ENCODE peak calls at places on chromosomes 16 and 17, in seven cellular contexts. X is H9, I is IMR-90, W is trophoblast cell, M is mesendoderm, O is H1, R is neuronal stem cell. H is an unnamed sample.

GRCh38 chr16:54998834-54999233 is 68.2 kb downstream of the IRX5 start:
- DNase-seq in R (no peak), W (peak; percentile 23), I (no peak), O (no peak), M (no peak), X (no peak), H (no peak)

GRCh38 chr16:30570621-30571443 is 682 bp downstream of the ZNF688 start:
- DNase-seq in I (peak; percentile 28), W (peak; percentile 20), X (peak; percentile 41), R (peak; percentile 23), O (no peak), M (peak; percentile 56), H (peak; percentile 65)

GRCh38 chr17:45320931-45321461 is 4.2 kb upstream of the MAP3K14 start:
- DNase-seq in M (peak; percentile 73), I (peak; percentile 97), R (no peak), X (no peak), O (no peak), W (peak; percentile 86), H (peak; percentile 97)

GRCh38 chr17:81492202-81492601 is 20.4 kb downstream of the ACTG1 start:
- DNase-seq in X (no peak), O (no peak), M (no peak), R (no peak), I (no peak), W (no peak), H (no peak)

GRCh38 chr16:49453001-49453400 is 79.4 kb downstream of the C16orf78 start:
- DNase-seq in M (no peak), X (no peak), O (no peak), I (no peak), R (no peak), W (no peak), H (no peak)

GRCh38 chr17:22270381-22270780 is 578.1 kb downstream of the KCNJ18 start:
- DNase-seq in O (no peak), R (no peak), M (no peak), X (no peak), W (no peak), I (no peak), H (no peak)

GRCh38 chr17:2852729-2853110 is 56.5 kb downstream of the RAP1GAP2 start:
- DNase-seq in R (no peak), I (no peak), M (peak; percentile 74), W (no peak), O (no peak), X (no peak), H (no peak)

GRCh38 chr16:80274576-80275191 is 266.1 kb upstream of the DYNLRB2 start:
- DNase-seq in X (no peak), W (no peak), O (no peak), I (peak; percentile 81), R (peak; percentile 39), M (no peak), H (no peak)

GRCh38 chr17:4665027-4665426 is 23.5 kb upstream of the ALOX15 start:
- DNase-seq in I (no peak), X (no peak), O (no peak), R (no peak), W (no peak), M (no peak), H (no peak)

GRCh38 chr16:80720759-80721470 is 83.5 kb downstream of the CDYL2 start:
- DNase-seq in M (no peak), R (no peak), O (no peak), I (no peak), W (no peak), X (no peak), H (no peak)

GRCh38 chr16:31243734-31244670 is 15.8 kb upstream of the ITGAM start:
- DNase-seq in R (no peak), X (no peak), W (peak; percentile 26), M (peak; percentile 82), O (no peak), I (no peak), H (no peak)

GRCh38 chr17:58666858-58667267 is 25.0 kb downstream of the TEX14 start:
- DNase-seq in M (no peak), X (peak; percentile 41), I (peak; percentile 79), R (no peak), W (peak; percentile 100), O (no peak), H (no peak)

GRCh38 chr16:27080870-27081269 is 14.1 kb downstream of the C16orf82 start:
- DNase-seq in M (peak; percentile 88), W (peak; percentile 14), R (no peak), X (peak; percentile 72), O (no peak), I (no peak), H (peak; percentile 7)

GRCh38 chr17:43020789-43021738 is 1.1 kb downstream of the VAT1 start:
- DNase-seq in O (no peak), R (peak; percentile 39), I (peak; percentile 50), W (peak; percentile 59), M (peak; percentile 93), X (peak; percentile 82), H (peak; percentile 91)

GRCh38 chr17:67055811-67056745 is 11.7 kb downstream of the CACNG1 start:
- DNase-seq in O (no peak), X (peak; percentile 29), I (no peak), R (no peak), W (no peak), M (no peak), H (no peak)

GRCh38 chr17:76173474-76173873 is 32.4 kb upstream of the FOXJ1 start:
- DNase-seq in X (no peak), O (no peak), M (no peak), I (no peak), W (no peak), R (no peak), H (no peak)

DNA sequence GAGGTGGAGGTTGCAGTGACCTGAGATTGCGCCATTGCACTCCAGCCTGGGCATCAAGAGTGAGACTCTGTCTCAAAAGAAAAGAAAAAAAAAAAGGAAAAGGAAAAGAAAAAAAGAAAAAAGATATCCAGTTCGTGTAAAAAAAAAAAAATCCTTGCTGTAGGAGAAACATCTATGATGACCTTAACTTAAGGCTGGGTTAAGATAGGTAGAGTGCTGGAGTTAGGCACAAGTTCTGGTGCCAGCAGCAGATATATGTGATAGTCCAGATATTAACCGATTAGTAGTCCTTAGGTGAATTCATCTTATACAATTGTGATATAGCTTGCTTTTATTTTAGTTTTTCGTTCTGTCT is 17.2 kb downstream of the PSMD11 start:
- DNase-seq in O (no peak), X (no peak), R (no peak), W (no peak), I (no peak), M (no peak), H (no peak)
- H2BK120ac ChIP-seq in O (no peak overlapping the region), X (no peak overlapping the region), R (no peak overlapping the region), W (no peak overlapping the region), I (no peak overlapping the region), M (no peak overlapping the region), H (no peak overlapping the region)

DNA sequence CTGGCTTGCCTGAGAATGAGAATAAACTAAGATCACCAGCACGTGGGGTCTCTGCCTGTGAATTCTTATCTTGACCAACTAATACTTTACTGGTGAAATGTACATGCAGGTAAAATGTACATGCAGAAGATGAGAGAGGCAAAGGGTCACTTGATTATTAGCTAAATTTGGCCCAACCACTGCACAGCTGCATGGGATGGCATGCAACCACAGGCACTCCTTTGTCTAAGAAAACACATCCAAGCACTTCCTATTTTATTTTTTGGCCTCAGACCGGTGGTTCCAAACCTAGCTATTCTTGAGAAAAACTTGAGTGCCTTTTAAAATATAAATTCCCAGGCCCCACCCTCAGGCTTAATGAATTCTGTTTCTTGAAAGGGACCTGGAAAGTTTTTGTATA is 77.9 kb downstream of the SYCE1L start:
- DNase-seq in X (no peak), R (no peak), I (no peak), W (no peak), O (no peak), M (no peak), H (no peak)
- H2BK120ac ChIP-seq in X (no peak overlapping the region), R (no peak overlapping the region), I (no peak overlapping the region), W (no peak overlapping the region), O (no peak overlapping the region), M (no peak overlapping the region), H (no peak overlapping the region)

DNA sequence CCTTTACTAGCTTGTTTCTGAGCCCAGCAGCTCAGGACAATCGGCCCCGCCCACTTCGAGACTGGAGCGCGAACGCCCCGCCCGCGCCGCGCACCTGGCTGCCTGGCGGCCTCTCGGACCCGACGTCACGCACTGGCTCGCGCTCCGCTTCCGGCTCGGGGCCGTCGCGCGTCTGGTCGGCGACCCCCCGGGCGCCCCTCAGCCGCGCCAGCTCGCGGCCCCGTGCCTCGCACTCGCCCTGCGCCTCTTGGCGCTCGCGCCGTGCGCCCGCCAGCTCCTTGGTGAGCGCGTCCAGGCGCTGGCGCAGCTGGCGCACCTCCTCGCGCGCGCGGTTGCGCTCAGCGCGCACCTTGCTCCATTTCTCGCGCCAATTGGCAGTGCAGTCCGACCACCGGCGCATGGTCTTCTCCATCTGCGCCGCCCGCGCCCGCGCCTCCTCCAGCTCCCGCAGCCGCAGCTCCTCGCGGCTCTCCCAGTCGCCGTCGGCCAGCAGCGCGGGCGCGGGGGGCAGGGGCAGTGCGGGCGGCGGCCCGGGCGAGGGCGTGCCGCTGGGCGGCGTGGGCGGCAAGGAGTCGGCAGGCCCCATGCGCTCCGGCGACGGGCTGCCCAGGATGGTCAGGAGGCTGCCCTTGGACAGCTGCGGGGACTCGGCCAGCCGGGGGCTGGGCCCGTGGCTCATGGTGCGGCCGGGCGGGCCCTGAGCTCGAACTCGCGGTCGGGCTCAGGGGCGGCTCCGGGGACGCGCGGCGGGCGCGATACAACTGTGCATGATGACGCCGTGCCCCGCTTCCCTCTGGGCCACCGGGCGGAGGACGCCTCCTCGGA is 7.7 kb downstream of the CCDC102A start:
- DNase-seq in W (peak; percentile 39), O (no peak), X (peak; percentile 94), I (no peak), R (no peak), M (peak; percentile 83), H (no peak)
- H2BK120ac ChIP-seq in W (peak overlapping the region; percentile 5), O (no peak overlapping the region), X (no peak overlapping the region), I (no peak overlapping the region), R (no peak overlapping the region), M (no peak overlapping the region), H (no peak overlapping the region)

GRCh38 chr17:55772086-55772485 is 21.2 kb downstream of the PCTP start:
- DNase-seq in X (no peak), I (no peak), O (no peak), W (no peak), M (no peak), R (no peak), H (no peak)
- H2BK120ac ChIP-seq in X (no peak overlapping the region), I (no peak overlapping the region), O (no peak overlapping the region), W (no peak overlapping the region), M (no peak overlapping the region), R (no peak overlapping the region), H (no peak overlapping the region)

DNA sequence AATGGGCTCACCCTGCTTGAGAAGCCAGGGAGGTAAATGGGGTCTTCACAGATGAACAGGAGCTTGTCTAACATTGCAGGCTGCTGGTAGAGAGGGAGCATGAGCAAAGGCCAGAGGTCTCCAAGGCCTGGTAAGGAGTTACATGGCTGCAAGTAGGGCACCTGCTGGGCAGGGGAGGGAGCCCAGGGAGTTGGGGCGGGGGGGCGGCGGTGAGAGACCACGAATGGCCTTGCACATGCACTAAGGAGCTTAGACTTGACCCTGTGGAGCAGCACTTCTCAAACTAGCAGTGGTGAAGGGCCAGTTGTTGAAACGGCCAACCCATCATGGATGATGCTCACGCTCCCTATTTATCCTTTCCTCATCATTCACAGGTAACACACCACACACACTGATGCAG is 38.4 kb downstream of the ERN1 start:
- DNase-seq in I (no peak), R (no peak), M (no peak), X (no peak), W (no peak), O (no peak), H (no peak)
- H2BK120ac ChIP-seq in I (no peak overlapping the region), R (no peak overlapping the region), M (no peak overlapping the region), X (no peak overlapping the region), W (no peak overlapping the region), O (no peak overlapping the region), H (no peak overlapping the region)

H was measured in mesenchymal stem cell.